ENCODE peak calls at places on chromosomes 12 and 14, in seven cellular contexts. Y, O, F, C, E, N and T are unnamed samples.

GRCh38 chr12:75954076-75954475 is 77.5 kb downstream of the PHLDA1 start:
- DNase-seq in C (no peak), E (no peak), Y (no peak), O (peak), F (no peak), N (no peak), T (no peak)

GRCh38 chr12:111687255-111687654 is 1.4 kb downstream of the ACAD10 start:
- DNase-seq in F (peak), E (no peak), O (no peak), Y (no peak), N (no peak), C (no peak), T (no peak)

GRCh38 chr14:34971801-34972200 is 11.0 kb upstream of the SRP54 start:
- DNase-seq in C (no peak), F (no peak), O (peak), Y (no peak), E (no peak), N (no peak), T (no peak)

GRCh38 chr12:98229539-98229921 is 285.9 kb upstream of the TMPO start:
- DNase-seq in Y (no peak), O (no peak), N (no peak), C (no peak), F (no peak), E (no peak), T (no peak)

GRCh38 chr12:33484161-33484560 is 44.5 kb upstream of the SYT10 start:
- DNase-seq in N (no peak), Y (no peak), F (no peak), O (no peak), C (no peak), E (no peak), T (no peak)

GRCh38 chr12:69666798-69667197 is 32.3 kb downstream of the BEST3 start:
- DNase-seq in O (no peak), C (no peak), F (no peak), N (no peak), Y (no peak), E (no peak), T (no peak)

GRCh38 chr14:70955543-70956480 is 48.6 kb downstream of the PCNX1 start:
- DNase-seq in N (no peak), E (peak), O (peak), F (peak), C (no peak), Y (no peak), T (peak)

GRCh38 chr12:113088971-113089756 is 32.6 kb downstream of the DTX1 start:
- DNase-seq in Y (no peak), C (no peak), F (no peak), N (no peak), O (no peak), E (peak), T (peak)

GRCh38 chr12:104281636-104282035 is 21.9 kb upstream of the EID3 start:
- DNase-seq in Y (no peak), F (no peak), O (no peak), N (no peak), E (no peak), C (no peak), T (no peak)

GRCh38 chr12:7144414-7145120 is 14.4 kb downstream of the CLSTN3 start:
- DNase-seq in O (no peak), E (no peak), C (no peak), F (peak), Y (no peak), N (no peak), T (no peak)

GRCh38 chr14:98243332-98243731 is 1028.7 kb downstream of the BCL11B start:
- DNase-seq in C (no peak), N (no peak), F (no peak), Y (no peak), O (no peak), E (no peak), T (no peak)

GRCh38 chr14:78152246-78153068 is 17.7 kb upstream of the NRXN3 start:
- DNase-seq in N (no peak), Y (no peak), O (no peak), F (no peak), C (no peak), E (no peak), T (no peak)

GRCh38 chr12:76558684-76559276 is 791 bp downstream of the OSBPL8 start:
- DNase-seq in Y (peak), F (peak), E (peak), N (peak), O (no peak), C (peak), T (peak)

GRCh38 chr14:55577229-55577628 is 2.8 kb upstream of the KTN1 start:
- DNase-seq in F (no peak), N (no peak), Y (no peak), C (no peak), O (no peak), E (no peak), T (no peak)

GRCh38 chr12:82146740-82147139 is 211.4 kb downstream of the CCDC59 start:
- DNase-seq in F (no peak), Y (no peak), O (no peak), N (no peak), E (no peak), C (no peak), T (no peak)

GRCh38 chr14:60758875-60759274 is 24.3 kb downstream of the MNAT1 start:
- DNase-seq in Y (no peak), N (no peak), O (no peak), C (no peak), F (no peak), E (no peak), T (no peak)

GRCh38 chr14:60756847-60757246 is 22.3 kb downstream of the MNAT1 start:
- DNase-seq in O (no peak), E (no peak), Y (no peak), C (no peak), F (no peak), N (no peak), T (no peak)

GRCh38 chr14:60760209-60760608 is 25.6 kb downstream of the MNAT1 start:
- DNase-seq in F (no peak), O (no peak), C (no peak), Y (no peak), E (no peak), N (no peak), T (no peak)

GRCh38 chr14:60757617-60758016 is 23.1 kb downstream of the MNAT1 start:
- DNase-seq in N (no peak), O (no peak), Y (no peak), E (no peak), C (no peak), F (no peak), T (no peak)

GRCh38 chr14:60760648-60761364 is 26.2 kb downstream of the MNAT1 start:
- DNase-seq in Y (no peak), O (no peak), E (no peak), F (no peak), N (no peak), C (no peak), T (no peak)
- H3K27ac ChIP-seq in Y (no peak), O (no peak), E (no peak), F (no peak), N (no peak), C (no peak), T (no peak)

DNA sequence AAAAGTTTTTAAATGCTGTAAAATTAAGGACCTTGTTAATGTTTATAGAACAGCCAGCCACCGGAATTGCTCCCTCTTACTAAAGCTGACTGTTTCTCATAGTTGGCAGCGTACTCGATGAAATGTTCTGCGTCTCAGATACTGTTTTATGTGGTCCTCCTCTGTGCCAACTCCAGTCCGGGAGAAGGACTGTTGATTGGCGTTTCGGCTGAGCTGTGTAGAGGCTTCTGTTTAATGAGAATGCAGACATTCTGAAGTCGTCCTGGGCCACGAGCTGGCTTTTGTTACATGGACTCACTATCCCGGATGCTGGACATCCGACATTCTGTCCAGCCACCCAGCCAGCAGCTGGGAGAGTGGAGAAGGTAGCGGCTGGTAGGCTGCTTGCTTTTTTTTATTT is 75.4 kb downstream of the WDR20 start:
- DNase-seq in N (peak), E (no peak), Y (peak), F (no peak), C (no peak), O (no peak), T (no peak)
- H3K27ac ChIP-seq in N (no peak), E (no peak), Y (peak), F (no peak), C (peak), O (no peak), T (no peak)

GRCh38 chr14:104826197-104826857 is 25.4 kb downstream of the ZBTB42 start:
- DNase-seq in O (peak), N (peak), E (peak), F (peak), C (peak), Y (peak), T (peak)
- H3K27ac ChIP-seq in O (no peak), N (no peak), E (peak), F (no peak), C (no peak), Y (peak), T (peak)

DNA sequence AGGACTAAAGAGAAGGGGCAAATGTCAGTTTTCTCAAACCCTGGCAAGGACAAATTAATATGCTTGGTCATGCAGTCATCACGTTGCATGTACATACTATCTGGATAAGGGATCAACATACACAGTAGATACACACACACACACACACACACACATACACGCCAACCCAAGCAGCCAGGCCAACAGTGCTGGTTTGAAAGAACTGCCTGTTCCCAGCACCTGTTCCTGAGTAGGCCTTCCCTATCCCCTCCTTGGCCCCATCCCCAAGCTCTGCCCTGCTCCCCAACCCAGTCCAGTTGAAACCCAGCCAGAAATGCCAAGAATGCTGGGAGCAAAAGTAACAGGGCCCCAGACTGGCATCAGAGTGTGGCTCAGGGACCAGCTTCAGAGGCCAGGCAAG is 4.4 kb downstream of the ITGA7 start:
- DNase-seq in O (no peak), F (no peak), C (no peak), Y (peak), N (no peak), E (no peak), T (no peak)
- H3K27ac ChIP-seq in O (no peak), F (no peak), C (peak), Y (peak), N (no peak), E (no peak), T (no peak)

DNA sequence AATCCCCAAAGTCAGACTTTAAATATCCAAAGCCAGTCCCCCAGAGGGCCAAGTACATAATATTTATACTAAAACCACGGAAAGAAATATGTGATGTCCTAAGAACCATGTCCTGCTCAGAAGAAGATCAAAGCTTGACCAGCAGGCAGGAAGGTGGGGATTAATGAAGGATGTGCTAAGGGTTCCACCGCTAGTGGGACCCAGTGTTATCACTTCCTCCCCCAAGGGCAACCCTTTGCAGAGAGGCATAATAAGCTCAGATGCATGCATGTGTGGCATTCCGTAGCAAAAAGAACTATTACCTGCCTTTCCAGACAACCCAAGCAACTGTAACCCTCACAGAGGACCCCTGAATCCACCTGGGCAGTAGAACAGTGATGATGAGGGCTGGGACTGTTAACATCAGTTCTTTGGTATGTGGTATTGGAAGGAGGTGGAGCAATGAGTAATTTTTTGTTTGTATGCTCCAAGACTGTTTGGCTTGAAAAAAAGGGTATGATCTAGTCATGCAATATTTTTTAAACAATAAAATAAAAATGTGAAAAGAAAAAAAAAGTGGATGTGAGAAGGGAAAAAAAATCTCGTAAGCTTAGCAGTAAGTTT is 71.7 kb upstream of the ETV6 start:
- DNase-seq in F (peak), Y (no peak), C (no peak), N (no peak), E (no peak), O (no peak), T (no peak)
- H3K27ac ChIP-seq in F (no peak), Y (peak), C (no peak), N (no peak), E (no peak), O (no peak), T (no peak)

GRCh38 chr14:103716091-103716801 is 636 bp downstream of the ZFYVE21 start:
- DNase-seq in Y (no peak), E (no peak), N (no peak), F (no peak), O (no peak), C (peak), T (peak)
- H3K27ac ChIP-seq in Y (peak), E (peak), N (peak), F (no peak), O (no peak), C (peak), T (peak)